ENCODE peak calls at places on chromosomes 5 and 9, in five cellular contexts. T is HepG2, J is GM23338, Z is GM12878, O is H1. G is an unnamed sample.

GRCh38 chr5:142152383-142152730 is 43.8 kb downstream of the NDFIP1 start:
- DNase-seq in T (no peak), J (peak; percentile 85), Z (no peak), O (no peak), G (no peak)

GRCh38 chr5:43773032-43773830 is 170.3 kb downstream of the NNT start:
- DNase-seq in T (peak; percentile 35), J (peak; percentile 49), Z (no peak), O (no peak), G (no peak)

GRCh38 chr9:7799234-7799933 is at the start of gene DMAC1:
- DNase-seq in T (peak; percentile 77), J (peak; percentile 94), Z (peak; percentile 41), O (peak; percentile 79), G (peak; percentile 81)

GRCh38 chr9:133813749-133814585 is 75.8 kb upstream of the SARDH start:
- DNase-seq in T (no peak), J (no peak), Z (no peak), O (no peak), G (no peak)

GRCh38 chr9:20552874-20553624 is 69.2 kb downstream of the MLLT3 start:
- DNase-seq in T (peak; percentile 9), J (no peak), Z (peak; percentile 38), O (no peak), G (no peak)

GRCh38 chr9:109092051-109092580 is 27.6 kb downstream of the TMEM245 start:
- DNase-seq in T (no peak), J (no peak), Z (no peak), O (no peak), G (no peak)

GRCh38 chr9:115202960-115203751 is 85.2 kb upstream of the TNC start:
- DNase-seq in T (no peak), J (no peak), Z (no peak), O (no peak), G (no peak)

GRCh38 chr9:698276-698675 is 143.2 kb upstream of the DMRT1 start:
- DNase-seq in T (no peak), J (no peak), Z (no peak), O (no peak), G (no peak)

GRCh38 chr5:38666668-38667498 is 110.4 kb upstream of the LIFR start:
- DNase-seq in T (peak; percentile 25), J (peak; percentile 48), Z (no peak), O (peak; percentile 48), G (peak; percentile 52)

GRCh38 chr5:8457187-8458037 is 588.5 kb downstream of the MTRR start:
- DNase-seq in T (peak; percentile 84), J (peak; percentile 83), Z (peak; percentile 27), O (no peak), G (peak; percentile 75)

GRCh38 chr5:83972236-83972635 is 251.6 kb upstream of the HAPLN1 start:
- DNase-seq in T (no peak), J (no peak), Z (no peak), O (no peak), G (no peak)

GRCh38 chr5:7957329-7957728 is 88.4 kb downstream of the MTRR start:
- DNase-seq in T (no peak), J (no peak), Z (no peak), O (no peak), G (no peak)

GRCh38 chr5:128062172-128062746 is 21.3 kb upstream of the SLC12A2 start:
- DNase-seq in T (no peak), J (no peak), Z (no peak), O (no peak), G (no peak)

GRCh38 chr5:142685418-142686209 is at the start of gene FGF1:
- DNase-seq in T (no peak), J (no peak), Z (no peak), O (no peak), G (no peak)

GRCh38 chr9:134734270-134734669 is 92.7 kb downstream of the COL5A1 start:
- DNase-seq in T (peak; percentile 27), J (no peak), Z (no peak), O (no peak), G (no peak)

GRCh38 chr9:1429328-1429727 is 379.2 kb downstream of the DMRT2 start:
- DNase-seq in T (peak; percentile 39), J (peak; percentile 79), Z (no peak), O (peak; percentile 52), G (peak; percentile 58)

GRCh38 chr5:173310861-173311515 is 17.2 kb downstream of the STC2 start:
- DNase-seq in T (no peak), J (no peak), Z (no peak), O (no peak), G (no peak)

GRCh38 chr5:139149477-139150199 is 48.5 kb downstream of the SIL1 start:
- DNase-seq in T (no peak), J (no peak), Z (no peak), O (no peak), G (no peak)

GRCh38 chr5:57007349-57007748 is 55.4 kb upstream of the MIER3 start:
- DNase-seq in T (no peak), J (no peak), Z (no peak), O (no peak), G (no peak)

GRCh38 chr5:101678494-101679193 is 617.4 kb downstream of the SLCO4C1 start:
- DNase-seq in T (peak; percentile 52), J (peak; percentile 83), Z (peak; percentile 7), O (peak; percentile 92), G (peak; percentile 81)

GRCh38 chr9:21385131-21385665 is at the start of gene IFNA2:
- DNase-seq in T (no peak), J (no peak), Z (peak; percentile 46), O (no peak), G (no peak)

GRCh38 chr9:36598281-36598680 is 25.6 kb downstream of the MELK start:
- DNase-seq in T (no peak), J (no peak), Z (no peak), O (no peak), G (no peak)

GRCh38 chr5:175893466-175893865 is 22.1 kb downstream of the CPLX2 start:
- DNase-seq in T (no peak), J (no peak), Z (no peak), O (no peak), G (no peak)

GRCh38 chr9:37046683-37047082 is 12.6 kb upstream of the PAX5 start:
- DNase-seq in T (no peak), J (no peak), Z (no peak), O (no peak), G (no peak)

DNA sequence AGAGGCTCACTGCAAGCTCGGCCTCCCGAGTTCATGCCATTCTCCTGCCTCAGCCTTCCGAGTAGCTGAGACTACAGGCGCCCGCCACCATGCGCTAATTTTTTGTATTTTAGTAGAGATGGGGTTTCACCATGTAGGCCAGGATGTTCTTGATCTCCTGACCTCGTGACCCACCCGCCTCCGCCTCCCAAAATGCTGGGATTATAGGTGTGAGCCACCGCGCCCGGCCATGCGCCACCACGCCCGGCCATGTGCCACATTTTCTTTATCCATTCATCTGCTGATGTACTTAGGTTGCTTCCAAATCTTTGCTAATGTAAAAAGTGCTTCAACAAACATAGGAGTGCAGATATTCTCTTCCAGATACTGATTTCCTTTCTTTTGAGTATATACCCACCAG is 408.6 kb downstream of the CAAP1 start:
- DNase-seq in T (no peak), J (no peak), Z (no peak), O (no peak), G (no peak)
- TF ChIP-seq CREB1 in T (no peak), J (no peak), Z (no peak), O (no peak), G (no peak)

GRCh38 chr9:101432171-101432570 is 3.4 kb downstream of the ALDOB start:
- DNase-seq in T (no peak), J (no peak), Z (no peak), O (no peak), G (no peak)
- TF ChIP-seq CREB1 in T (no peak), J (no peak), Z (no peak), O (no peak), G (no peak)

DNA sequence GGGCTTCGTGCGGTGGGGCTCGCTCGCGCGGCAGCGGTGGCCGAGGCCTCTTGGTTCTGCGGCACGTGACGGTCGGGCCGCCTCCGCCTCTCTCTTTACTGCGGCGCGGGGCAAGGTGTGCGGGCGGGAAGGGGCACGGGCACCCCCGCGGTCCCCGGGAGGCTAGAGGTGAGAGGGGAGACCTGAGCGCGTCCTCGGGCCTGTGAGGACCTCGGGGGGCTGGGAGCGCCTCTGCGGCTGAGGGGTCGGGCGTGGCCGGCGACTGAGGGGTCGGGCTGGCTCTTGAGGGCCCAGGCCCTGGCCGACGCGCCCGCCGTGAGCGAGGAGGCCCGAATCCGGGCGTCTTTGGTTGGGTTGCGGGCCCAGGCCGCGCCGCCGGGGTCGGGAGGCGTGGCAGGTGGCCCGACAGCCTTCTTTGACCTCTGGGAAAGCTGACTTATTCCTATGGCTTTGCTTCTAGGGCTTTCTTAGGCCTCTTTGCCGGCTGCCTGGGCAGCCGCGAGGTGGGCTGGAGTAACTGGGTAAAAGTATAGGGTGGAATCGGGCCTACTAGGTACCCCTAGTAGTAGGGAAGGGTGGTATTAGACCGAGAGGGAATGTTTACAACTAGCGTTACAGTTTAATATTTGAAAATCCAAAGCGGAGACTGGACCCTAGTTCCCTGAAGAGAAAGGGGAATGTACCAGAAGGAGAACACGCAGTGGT is at the start of gene CANX:
- DNase-seq in T (no peak), J (peak; percentile 36), Z (no peak), O (no peak), G (no peak)
- TF ChIP-seq CREB1 in T (no peak), J (no peak), Z (no peak), O (no peak), G (no peak)

DNA sequence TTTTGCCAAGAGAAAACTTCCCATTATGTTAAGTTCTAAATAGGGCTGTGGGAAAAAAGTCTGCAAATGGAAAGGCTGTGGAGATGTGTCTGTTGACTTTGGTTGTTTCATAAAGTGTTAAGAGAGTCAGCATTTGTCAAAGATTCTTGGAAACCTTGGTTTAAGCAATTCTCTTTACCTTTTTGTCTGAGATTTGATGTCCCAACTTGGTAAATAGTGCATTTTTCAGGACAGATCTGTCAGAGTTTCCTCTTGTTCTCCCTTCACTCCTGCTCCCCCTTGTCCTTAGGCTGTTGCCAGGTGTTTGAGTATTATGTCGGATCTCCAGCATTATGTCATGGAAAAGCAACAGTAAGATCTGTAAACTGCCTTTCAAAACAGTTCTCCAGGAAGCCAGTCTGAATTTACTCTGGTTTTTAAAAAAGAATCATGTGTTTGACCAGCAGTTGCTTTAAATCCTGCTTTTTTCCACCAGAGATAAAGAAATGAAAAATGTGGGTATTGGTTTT is 79.1 kb upstream of the ADAMTSL1 start:
- DNase-seq in T (no peak), J (no peak), Z (no peak), O (no peak), G (no peak)
- TF ChIP-seq CREB1 in T (no peak), J (no peak), Z (no peak), O (no peak), G (no peak)

GRCh38 chr5:169629847-169630548 is 7.1 kb upstream of the DOCK2 start:
- DNase-seq in T (peak; percentile 21), J (no peak), Z (no peak), O (no peak), G (no peak)
- TF ChIP-seq CREB1 in T (no peak), J (no peak), Z (no peak), O (no peak), G (no peak)

G was measured in WTC11.